ENCODE peak calls at places on chromosomes 2 and 18, in five cellular contexts. One of them, this sample, is unnamed.

GRCh38 chr18:55381277-55381676 is 206.7 kb downstream of the TCF4 start:
- DNase-seq in HCT116: no peak
- DNase-seq in K562: no peak
- DNase-seq in SK-N-SH: no peak
- DNase-seq in GM12878: no peak
- DNase-seq in this sample: no peak

GRCh38 chr2:128511731-128512663 is 193.3 kb upstream of the HS6ST1 start:
- DNase-seq in HCT116: no peak
- DNase-seq in K562: no peak
- DNase-seq in SK-N-SH: no peak
- DNase-seq in GM12878: no peak
- DNase-seq in this sample: no peak

GRCh38 chr2:56130463-56131070 is 53.2 kb upstream of the CCDC85A start:
- DNase-seq in HCT116: peak
- DNase-seq in K562: peak
- DNase-seq in SK-N-SH: peak
- DNase-seq in GM12878: no peak
- DNase-seq in this sample: no peak

GRCh38 chr2:74226648-74227213 is 28.3 kb downstream of the MTHFD2 start:
- DNase-seq in HCT116: no peak
- DNase-seq in K562: no peak
- DNase-seq in SK-N-SH: no peak
- DNase-seq in GM12878: no peak
- DNase-seq in this sample: no peak

GRCh38 chr2:223642496-223642895 is 40.3 kb upstream of the SCG2 start:
- DNase-seq in HCT116: no peak
- DNase-seq in K562: no peak
- DNase-seq in SK-N-SH: no peak
- DNase-seq in GM12878: no peak
- DNase-seq in this sample: no peak

GRCh38 chr2:128593518-128594272 is 275.0 kb upstream of the HS6ST1 start:
- DNase-seq in HCT116: no peak
- DNase-seq in K562: no peak
- DNase-seq in SK-N-SH: no peak
- DNase-seq in GM12878: no peak
- DNase-seq in this sample: no peak

GRCh38 chr18:26617151-26617554 is 68.8 kb upstream of the KCTD1 start:
- DNase-seq in HCT116: peak
- DNase-seq in K562: no peak
- DNase-seq in SK-N-SH: no peak
- DNase-seq in GM12878: no peak
- DNase-seq in this sample: peak

GRCh38 chr2:127045792-127046501 is 61.0 kb downstream of the BIN1 start:
- DNase-seq in HCT116: no peak
- DNase-seq in K562: no peak
- DNase-seq in SK-N-SH: peak
- DNase-seq in GM12878: no peak
- DNase-seq in this sample: no peak

GRCh38 chr2:19776941-19777514 is 124.8 kb downstream of the TTC32 start:
- DNase-seq in HCT116: no peak
- DNase-seq in K562: no peak
- DNase-seq in SK-N-SH: no peak
- DNase-seq in GM12878: no peak
- DNase-seq in this sample: no peak

GRCh38 chr18:76580288-76580962 is 85.4 kb upstream of the ZNF516 start:
- DNase-seq in HCT116: no peak
- DNase-seq in K562: no peak
- DNase-seq in SK-N-SH: no peak
- DNase-seq in GM12878: no peak
- DNase-seq in this sample: no peak

GRCh38 chr2:172496096-172496709 is 59.7 kb upstream of the PDK1 start:
- DNase-seq in HCT116: no peak
- DNase-seq in K562: no peak
- DNase-seq in SK-N-SH: no peak
- DNase-seq in GM12878: no peak
- DNase-seq in this sample: no peak

GRCh38 chr18:46097378-46097852 is 681 bp downstream of the ATP5F1A start:
- DNase-seq in HCT116: no peak
- DNase-seq in K562: peak
- DNase-seq in SK-N-SH: no peak
- DNase-seq in GM12878: no peak
- DNase-seq in this sample: no peak

GRCh38 chr2:100483892-100484291 is 13.6 kb downstream of the NMS start:
- DNase-seq in HCT116: no peak
- DNase-seq in K562: no peak
- DNase-seq in SK-N-SH: no peak
- DNase-seq in GM12878: no peak
- DNase-seq in this sample: no peak

GRCh38 chr2:71100195-71100964 is 29.6 kb downstream of the MCEE start:
- DNase-seq in HCT116: peak
- DNase-seq in K562: peak
- DNase-seq in SK-N-SH: peak
- DNase-seq in GM12878: peak
- DNase-seq in this sample: peak

GRCh38 chr2:109368798-109369197 is 239.8 kb downstream of the SH3RF3 start:
- DNase-seq in HCT116: no peak
- DNase-seq in K562: no peak
- DNase-seq in SK-N-SH: no peak
- DNase-seq in GM12878: no peak
- DNase-seq in this sample: no peak

GRCh38 chr2:31523871-31524492 is 56.8 kb downstream of the SRD5A2 start:
- DNase-seq in HCT116: peak
- DNase-seq in K562: peak
- DNase-seq in SK-N-SH: peak
- DNase-seq in GM12878: no peak
- DNase-seq in this sample: peak

GRCh38 chr18:31101148-31102019 is 837 bp downstream of the DSC2 start:
- DNase-seq in HCT116: no peak
- DNase-seq in K562: peak
- DNase-seq in SK-N-SH: peak
- DNase-seq in GM12878: no peak
- DNase-seq in this sample: peak

GRCh38 chr18:13291299-13291698 is 72.7 kb downstream of the LDLRAD4 start:
- DNase-seq in HCT116: no peak
- DNase-seq in K562: no peak
- DNase-seq in SK-N-SH: no peak
- DNase-seq in GM12878: no peak
- DNase-seq in this sample: no peak

GRCh38 chr18:76231402-76231801 is 263.6 kb downstream of the ZNF516 start:
- DNase-seq in HCT116: no peak
- DNase-seq in K562: no peak
- DNase-seq in SK-N-SH: no peak
- DNase-seq in GM12878: no peak
- DNase-seq in this sample: no peak

GRCh38 chr2:237509905-237510304 is 22.9 kb downstream of the MLPH start:
- DNase-seq in HCT116: no peak
- DNase-seq in K562: no peak
- DNase-seq in SK-N-SH: no peak
- DNase-seq in GM12878: no peak
- DNase-seq in this sample: no peak

GRCh38 chr2:176852667-176853066 is 359.9 kb upstream of the HNRNPA3 start:
- DNase-seq in HCT116: no peak
- DNase-seq in K562: no peak
- DNase-seq in SK-N-SH: no peak
- DNase-seq in GM12878: no peak
- DNase-seq in this sample: no peak

GRCh38 chr2:15638720-15639119 is 47.1 kb downstream of the DDX1 start:
- DNase-seq in HCT116: no peak
- DNase-seq in K562: no peak
- DNase-seq in SK-N-SH: no peak
- DNase-seq in GM12878: no peak
- DNase-seq in this sample: no peak

GRCh38 chr2:204131621-204132020 is 195.1 kb downstream of the ICOS start:
- DNase-seq in HCT116: no peak
- DNase-seq in K562: no peak
- DNase-seq in SK-N-SH: no peak
- DNase-seq in GM12878: no peak
- DNase-seq in this sample: no peak

GRCh38 chr2:204127238-204127637 is 190.7 kb downstream of the ICOS start:
- DNase-seq in HCT116: no peak
- DNase-seq in K562: no peak
- DNase-seq in SK-N-SH: no peak
- DNase-seq in GM12878: no peak
- DNase-seq in this sample: no peak

GRCh38 chr2:204126705-204127104 is 190.1 kb downstream of the ICOS start:
- DNase-seq in HCT116: no peak
- DNase-seq in K562: no peak
- DNase-seq in SK-N-SH: no peak
- DNase-seq in GM12878: no peak
- DNase-seq in this sample: no peak

GRCh38 chr2:204134421-204134820 is 197.9 kb downstream of the ICOS start:
- DNase-seq in HCT116: no peak
- DNase-seq in K562: no peak
- DNase-seq in SK-N-SH: no peak
- DNase-seq in GM12878: no peak
- DNase-seq in this sample: no peak

DNA sequence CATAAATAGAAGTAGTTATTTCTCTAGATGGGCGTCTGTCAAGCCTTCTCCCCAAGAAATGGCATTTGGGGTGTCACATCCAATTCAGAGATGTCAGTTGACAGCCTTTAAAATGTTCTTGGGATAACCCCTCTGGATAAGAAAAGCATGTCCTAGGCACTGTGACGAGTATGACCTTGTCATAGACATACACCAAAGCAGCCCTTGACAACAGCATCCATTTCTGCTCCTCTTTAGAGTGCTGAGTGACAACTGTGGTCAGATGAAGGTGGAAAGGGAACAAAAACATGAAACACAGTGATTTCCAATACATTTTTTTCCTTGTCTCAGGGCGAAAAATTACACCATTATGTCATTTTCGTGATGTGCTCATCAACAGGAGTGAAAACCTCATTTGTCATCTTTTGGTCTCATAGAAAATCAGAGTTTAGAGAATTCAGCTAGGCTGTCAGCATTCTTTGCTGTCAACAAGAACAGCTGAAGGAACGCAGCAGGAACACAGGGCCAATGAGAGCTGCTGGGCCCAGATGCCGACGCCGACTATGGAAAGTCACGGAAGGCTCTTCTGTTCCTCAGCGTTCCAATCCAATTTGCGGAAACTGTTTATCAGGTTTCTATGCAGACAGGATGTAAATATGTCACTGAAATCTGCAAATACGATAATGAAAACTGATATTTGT is 193.2 kb downstream of the ICOS start:
- DNase-seq in HCT116: no peak
- DNase-seq in K562: no peak
- DNase-seq in SK-N-SH: no peak
- DNase-seq in GM12878: no peak
- DNase-seq in this sample: no peak
- TF ChIP-seq ZBTB33 in HCT116: no peak
- TF ChIP-seq ZBTB33 in K562: no peak
- TF ChIP-seq ZBTB33 in SK-N-SH: no peak
- TF ChIP-seq ZBTB33 in GM12878: no peak
- TF ChIP-seq ZBTB33 in this sample: no peak

GRCh38 chr2:231057590-231057989 is 923 bp downstream of the PSMD1 start:
- DNase-seq in HCT116: no peak
- DNase-seq in K562: no peak
- DNase-seq in SK-N-SH: no peak
- DNase-seq in GM12878: no peak
- DNase-seq in this sample: no peak

GRCh38 chr2:231056453-231057416 is at the start of gene PSMD1:
- DNase-seq in HCT116: peak
- DNase-seq in K562: peak
- DNase-seq in SK-N-SH: peak
- DNase-seq in GM12878: peak
- DNase-seq in this sample: peak

GRCh38 chr2:231059756-231060155 is 3.1 kb downstream of the PSMD1 start:
- DNase-seq in HCT116: no peak
- DNase-seq in K562: no peak
- DNase-seq in SK-N-SH: no peak
- DNase-seq in GM12878: no peak
- DNase-seq in this sample: no peak

GRCh38 chr2:231062776-231063175 is 6.1 kb downstream of the PSMD1 start:
- DNase-seq in HCT116: no peak
- DNase-seq in K562: no peak
- DNase-seq in SK-N-SH: no peak
- DNase-seq in GM12878: no peak
- DNase-seq in this sample: no peak

DNA sequence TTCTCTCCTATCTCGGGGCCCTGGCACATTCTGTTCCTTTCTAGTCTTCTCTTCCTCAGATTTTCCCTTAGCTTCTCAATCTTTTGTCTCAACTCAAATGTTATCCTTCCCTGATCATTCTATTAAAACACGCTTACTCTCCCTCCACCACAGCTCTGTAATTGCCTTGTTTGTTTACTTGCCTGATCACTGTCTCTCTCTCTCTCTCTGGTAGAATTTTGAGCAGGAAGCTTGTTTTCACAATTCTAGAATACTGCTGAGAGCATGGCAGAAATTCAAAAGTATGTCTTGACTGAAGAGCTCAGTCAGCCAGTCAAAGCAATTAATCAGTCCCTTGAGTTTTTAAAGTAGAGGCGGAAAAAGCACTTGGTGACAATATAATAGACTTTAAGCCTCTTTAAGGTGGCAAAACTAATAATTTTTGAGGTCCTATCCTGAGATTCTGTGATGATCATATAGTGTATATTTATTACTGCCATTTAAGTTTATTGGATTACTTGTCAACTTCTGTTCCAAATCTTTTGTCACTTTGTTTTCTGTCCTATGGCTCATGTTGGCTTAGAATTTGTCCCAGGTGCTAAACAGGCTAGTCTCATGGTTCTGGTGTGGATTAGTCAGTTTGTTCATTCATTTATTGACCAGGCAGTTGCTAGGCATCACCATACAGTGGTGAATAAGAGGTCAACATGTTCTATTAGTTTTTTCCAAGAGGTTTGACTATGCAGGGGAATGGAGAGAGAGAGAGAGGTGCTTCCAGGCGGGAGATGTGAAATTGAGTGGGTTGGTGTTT is 2.3 kb downstream of the PSMD1 start:
- DNase-seq in HCT116: no peak
- DNase-seq in K562: no peak
- DNase-seq in SK-N-SH: no peak
- DNase-seq in GM12878: no peak
- DNase-seq in this sample: no peak
- TF ChIP-seq ZBTB33 in HCT116: no peak
- TF ChIP-seq ZBTB33 in K562: no peak
- TF ChIP-seq ZBTB33 in SK-N-SH: no peak
- TF ChIP-seq ZBTB33 in GM12878: no peak
- TF ChIP-seq ZBTB33 in this sample: no peak

GRCh38 chr2:37377187-37377532 is 32.7 kb downstream of the QPCT start:
- DNase-seq in HCT116: no peak
- DNase-seq in K562: no peak
- DNase-seq in SK-N-SH: no peak
- DNase-seq in GM12878: peak
- DNase-seq in this sample: no peak
- TF ChIP-seq ZBTB33 in HCT116: no peak
- TF ChIP-seq ZBTB33 in K562: no peak
- TF ChIP-seq ZBTB33 in SK-N-SH: no peak
- TF ChIP-seq ZBTB33 in GM12878: no peak
- TF ChIP-seq ZBTB33 in this sample: no peak

DNA sequence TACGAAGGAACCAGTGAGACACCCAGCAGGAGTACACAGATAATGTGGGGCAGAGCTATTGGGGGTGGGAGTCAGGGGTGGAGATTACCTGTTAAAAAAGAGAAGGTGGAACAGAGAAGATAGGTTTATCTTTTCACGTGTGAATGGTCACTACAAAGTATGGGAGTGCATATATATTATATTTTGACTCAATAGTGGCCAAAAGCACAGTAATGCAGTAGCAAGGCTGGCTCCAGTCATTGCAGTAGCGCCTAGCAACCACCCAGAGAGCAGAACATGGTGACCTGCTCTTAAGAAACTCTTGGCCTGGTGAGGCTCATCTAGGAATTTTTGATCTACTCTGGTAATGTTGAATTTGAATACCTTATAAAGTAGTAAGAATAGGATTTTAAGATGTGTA is 1.0 kb downstream of the IMPACT start:
- DNase-seq in HCT116: no peak
- DNase-seq in K562: peak
- DNase-seq in SK-N-SH: peak
- DNase-seq in GM12878: no peak
- DNase-seq in this sample: no peak
- TF ChIP-seq ZBTB33 in HCT116: no peak
- TF ChIP-seq ZBTB33 in K562: no peak
- TF ChIP-seq ZBTB33 in SK-N-SH: no peak
- TF ChIP-seq ZBTB33 in GM12878: no peak
- TF ChIP-seq ZBTB33 in this sample: no peak